ENCODE peak calls at places on chromosomes 11 and 22, in five cellular contexts. R is NCI-H526 treated with DMSO at 0.1 percent for 48 hours; T is cerebellar cortex; M is IMR-90; I is activated CD4-positive, alpha-beta T cell treated with anti-CD3 and anti-CD28 coated beads, Interleukin-2, amount 50 U/mL, for 1 hour. Q is an unnamed sample.

GRCh38 chr11:20060180-20060579 is 100.1 kb downstream of the DBX1 start:
- DNase-seq in R (no peak), I (no peak), M (no peak), T (no peak), Q (no peak)

GRCh38 chr22:44312766-44313165 is at the start of gene SHISAL1:
- DNase-seq in T (no peak), R (no peak), M (peak), I (no peak), Q (peak)

GRCh38 chr11:124415356-124415923 is 9.2 kb downstream of the OR8B4 start:
- DNase-seq in M (peak), R (peak), I (no peak), T (peak), Q (peak)

GRCh38 chr11:65915821-65916251 is 3.0 kb downstream of the C11orf68 start:
- DNase-seq in R (no peak), I (no peak), M (peak), T (peak), Q (peak)

GRCh38 chr11:94049351-94049750 is 28.2 kb downstream of the HEPHL1 start:
- DNase-seq in I (no peak), R (no peak), M (no peak), T (no peak), Q (no peak)

GRCh38 chr11:69190796-69191536 is 35.2 kb downstream of the SMIM38 start:
- DNase-seq in T (no peak), R (no peak), M (no peak), I (no peak), Q (no peak)

GRCh38 chr11:66987158-66987620 is 12.1 kb downstream of the C11orf86 start:
- DNase-seq in T (no peak), M (no peak), R (no peak), I (no peak), Q (no peak)

GRCh38 chr11:126465573-126466287 is 110.2 kb downstream of the ST3GAL4 start:
- DNase-seq in T (no peak), I (no peak), M (no peak), R (peak), Q (no peak)

GRCh38 chr11:7473702-7474101 is 11.6 kb upstream of the OLFML1 start:
- DNase-seq in R (no peak), T (no peak), M (no peak), I (no peak), Q (no peak)

GRCh38 chr11:369336-370018 is at the start of gene B4GALNT4:
- DNase-seq in M (peak), I (peak), R (no peak), T (no peak), Q (peak)

GRCh38 chr22:46064236-46064965 is 85.9 kb upstream of the PPARA start:
- DNase-seq in T (no peak), M (no peak), R (no peak), I (no peak), Q (no peak)

GRCh38 chr22:50621948-50622722 is 5.8 kb downstream of the ARSA start:
- DNase-seq in T (peak), R (no peak), M (no peak), I (peak), Q (no peak)

GRCh38 chr22:49850959-49851815 is 2.5 kb upstream of the ZBED4 start:
- DNase-seq in R (no peak), M (no peak), T (no peak), I (no peak), Q (no peak)

Q was measured in fibroblast of pulmonary artery.